ENCODE peak calls at places on chromosomes 7 and 10, in five cellular contexts. V is H54; B is NCI-H1417; I is CD4-positive, alpha-beta T cell; Q is NCI-H1436. D is an unnamed sample.
A peak's percentile ranks its signal among the peaks of the same experiment; 100 is the strongest.

GRCh38 chr7:151018421-151019129 is 5.7 kb downstream of the ATG9B start:
- DNase-seq in V (no peak), B (peak; percentile 95), I (no peak), Q (no peak), D (no peak)

GRCh38 chr10:102135956-102136526 is 3.2 kb downstream of the PPRC1 start:
- DNase-seq in V (no peak), B (peak; percentile 59), I (no peak), Q (peak; percentile 68), D (peak; percentile 18)

GRCh38 chr7:596819-597182 is 77.2 kb upstream of the PDGFA start:
- DNase-seq in V (no peak), B (no peak), I (no peak), Q (no peak), D (no peak)

GRCh38 chr10:69425513-69426298 is 9.0 kb upstream of the TACR2 start:
- DNase-seq in V (no peak), B (no peak), I (peak; percentile 26), Q (peak; percentile 32), D (no peak)

GRCh38 chr10:104350146-104350635 is 3.4 kb upstream of the CFAP58 start:
- DNase-seq in V (no peak), B (peak; percentile 37), I (no peak), Q (peak; percentile 74), D (peak; percentile 33)

GRCh38 chr7:81158189-81158588 is 239.3 kb upstream of the SEMA3C start:
- DNase-seq in V (no peak), B (peak; percentile 47), I (no peak), Q (no peak), D (peak; percentile 76)

GRCh38 chr7:156768698-156769472 is 124.1 kb downstream of the LMBR1 start:
- DNase-seq in V (no peak), B (no peak), I (no peak), Q (no peak), D (no peak)

GRCh38 chr10:70592746-70593512 is 9.6 kb downstream of the PRF1 start:
- DNase-seq in V (no peak), B (no peak), I (no peak), Q (no peak), D (no peak)

GRCh38 chr7:158361326-158361946 is 226.2 kb downstream of the PTPRN2 start:
- DNase-seq in V (no peak), B (no peak), I (no peak), Q (no peak), D (no peak)

GRCh38 chr10:71923138-71923692 is 41.0 kb upstream of the CHST3 start:
- DNase-seq in V (no peak), B (no peak), I (no peak), Q (no peak), D (no peak)

GRCh38 chr7:86904949-86905834 is 154.3 kb downstream of the ELAPOR2 start:
- DNase-seq in V (no peak), B (peak; percentile 16), I (no peak), Q (peak; percentile 1), D (peak; percentile 41)

GRCh38 chr7:26910221-26910620 is 45.8 kb upstream of the SKAP2 start:
- DNase-seq in V (peak; percentile 54), B (no peak), I (no peak), Q (no peak), D (no peak)

GRCh38 chr7:140214075-140214684 is 37.4 kb upstream of the KDM7A start:
- DNase-seq in V (no peak), B (no peak), I (no peak), Q (no peak), D (peak; percentile 78)

GRCh38 chr7:77710067-77710466 is 13.8 kb downstream of the RSBN1L start:
- DNase-seq in V (no peak), B (no peak), I (no peak), Q (no peak), D (no peak)

GRCh38 chr7:135200824-135201331 is 10.4 kb downstream of the WDR91 start:
- DNase-seq in V (no peak), B (no peak), I (no peak), Q (no peak), D (no peak)

GRCh38 chr7:70736715-70737460 is 395.1 kb upstream of the GALNT17 start:
- DNase-seq in V (peak; percentile 17), B (no peak), I (no peak), Q (no peak), D (no peak)

GRCh38 chr7:129191272-129191671 is 2.8 kb downstream of the SMO start:
- DNase-seq in V (no peak), B (no peak), I (no peak), Q (no peak), D (no peak)

GRCh38 chr10:124145109-124145860 is 51.9 kb upstream of the CHST15 start:
- DNase-seq in V (no peak), B (no peak), I (no peak), Q (peak; percentile 62), D (no peak)

GRCh38 chr10:31099664-31100063 is 68.0 kb upstream of the ZNF438 start:
- DNase-seq in V (peak; percentile 17), B (no peak), I (no peak), Q (no peak), D (no peak)

GRCh38 chr7:129779602-129780256 is 168.2 kb downstream of the NRF1 start:
- DNase-seq in V (peak; percentile 96), B (peak; percentile 97), I (no peak), Q (peak; percentile 79), D (peak; percentile 82)

D was measured in DMS79 treated with DMSO at 0.1 percent for 48 hours.